ENCODE peak calls at places on chromosomes 5 and 9, in six cellular contexts. One of them, this sample, is unnamed.

GRCh38 chr5:174071484-174071883 is 26.0 kb downstream of the NSG2 start:
- DNase-seq in lower lobe of right lung: no peak
- DNase-seq in D721Med: no peak
- DNase-seq in posterior vena cava: no peak
- DNase-seq in WTC11: no peak
- DNase-seq in left ventricle myocardium inferior: no peak
- DNase-seq in this sample: no peak

GRCh38 chr5:39216621-39217020 is 2.7 kb downstream of the FYB1 start:
- DNase-seq in lower lobe of right lung: no peak
- DNase-seq in D721Med: no peak
- DNase-seq in posterior vena cava: no peak
- DNase-seq in WTC11: no peak
- DNase-seq in left ventricle myocardium inferior: no peak
- DNase-seq in this sample: no peak

GRCh38 chr9:134036130-134036529 is 10.8 kb downstream of the BRD3OS start:
- DNase-seq in lower lobe of right lung: no peak
- DNase-seq in D721Med: no peak
- DNase-seq in posterior vena cava: no peak
- DNase-seq in WTC11: no peak
- DNase-seq in left ventricle myocardium inferior: no peak
- DNase-seq in this sample: no peak

GRCh38 chr5:15500326-15500958 is 462 bp downstream of the FBXL7 start:
- DNase-seq in lower lobe of right lung: peak
- DNase-seq in D721Med: no peak
- DNase-seq in posterior vena cava: peak
- DNase-seq in WTC11: peak
- DNase-seq in left ventricle myocardium inferior: peak
- DNase-seq in this sample: peak

GRCh38 chr9:19768798-19769197 is 20.0 kb downstream of the SLC24A2 start:
- DNase-seq in lower lobe of right lung: no peak
- DNase-seq in D721Med: no peak
- DNase-seq in posterior vena cava: no peak
- DNase-seq in WTC11: no peak
- DNase-seq in left ventricle myocardium inferior: no peak
- DNase-seq in this sample: no peak

GRCh38 chr9:128575469-128575868 is 23.1 kb downstream of the SPTAN1 start:
- DNase-seq in lower lobe of right lung: no peak
- DNase-seq in D721Med: no peak
- DNase-seq in posterior vena cava: no peak
- DNase-seq in WTC11: no peak
- DNase-seq in left ventricle myocardium inferior: no peak
- DNase-seq in this sample: no peak

GRCh38 chr5:77413049-77413448 is 79.1 kb downstream of the WDR41 start:
- DNase-seq in lower lobe of right lung: no peak
- DNase-seq in D721Med: no peak
- DNase-seq in posterior vena cava: no peak
- DNase-seq in WTC11: no peak
- DNase-seq in left ventricle myocardium inferior: no peak
- DNase-seq in this sample: no peak

GRCh38 chr9:72204062-72204461 is 54.8 kb downstream of the GDA start:
- DNase-seq in lower lobe of right lung: no peak
- DNase-seq in D721Med: no peak
- DNase-seq in posterior vena cava: no peak
- DNase-seq in WTC11: no peak
- DNase-seq in left ventricle myocardium inferior: no peak
- DNase-seq in this sample: no peak

GRCh38 chr5:36090033-36090432 is 23.4 kb upstream of the UGT3A2 start:
- DNase-seq in lower lobe of right lung: no peak
- DNase-seq in D721Med: no peak
- DNase-seq in posterior vena cava: no peak
- DNase-seq in WTC11: peak
- DNase-seq in left ventricle myocardium inferior: no peak
- DNase-seq in this sample: peak

GRCh38 chr5:139251695-139252288 is 41.7 kb upstream of the MATR3 start:
- DNase-seq in lower lobe of right lung: no peak
- DNase-seq in D721Med: no peak
- DNase-seq in posterior vena cava: no peak
- DNase-seq in WTC11: no peak
- DNase-seq in left ventricle myocardium inferior: no peak
- DNase-seq in this sample: no peak

GRCh38 chr5:44294492-44294891 is 94.7 kb downstream of the FGF10 start:
- DNase-seq in lower lobe of right lung: no peak
- DNase-seq in D721Med: no peak
- DNase-seq in posterior vena cava: no peak
- DNase-seq in WTC11: no peak
- DNase-seq in left ventricle myocardium inferior: peak
- DNase-seq in this sample: no peak